ENCODE peak calls at places on chromosomes 16 and 17, in four cellular contexts. One of them, this sample, is unnamed.

GRCh38 chr17:67244621-67245072 is 349 bp downstream of the HELZ start:
- DNase-seq in neural crest cell: peak
- DNase-seq in bronchial epithelial cell: no peak
- DNase-seq in stimulated activated effector memory CD8-positive, alpha-beta T cell treated with anti-CD3 and anti-CD28 coated beads, Interleukin-12 subunit alpha, Interleukin-12 subunit beta, amount 100 ng/mL, for 72 hours: no peak
- DNase-seq in this sample: no peak

GRCh38 chr16:8958344-8958808 is 5.3 kb downstream of the USP7 start:
- DNase-seq in neural crest cell: no peak
- DNase-seq in bronchial epithelial cell: no peak
- DNase-seq in stimulated activated effector memory CD8-positive, alpha-beta T cell treated with anti-CD3 and anti-CD28 coated beads, Interleukin-12 subunit alpha, Interleukin-12 subunit beta, amount 100 ng/mL, for 72 hours: no peak
- DNase-seq in this sample: no peak

GRCh38 chr16:12081048-12081404 is 104.5 kb downstream of the SNX29 start:
- DNase-seq in neural crest cell: no peak
- DNase-seq in bronchial epithelial cell: no peak
- DNase-seq in stimulated activated effector memory CD8-positive, alpha-beta T cell treated with anti-CD3 and anti-CD28 coated beads, Interleukin-12 subunit alpha, Interleukin-12 subunit beta, amount 100 ng/mL, for 72 hours: no peak
- DNase-seq in this sample: no peak

GRCh38 chr17:7029659-7030058 is 6.2 kb upstream of the SLC16A13 start:
- DNase-seq in neural crest cell: no peak
- DNase-seq in bronchial epithelial cell: no peak
- DNase-seq in stimulated activated effector memory CD8-positive, alpha-beta T cell treated with anti-CD3 and anti-CD28 coated beads, Interleukin-12 subunit alpha, Interleukin-12 subunit beta, amount 100 ng/mL, for 72 hours: no peak
- DNase-seq in this sample: no peak

GRCh38 chr16:52729731-52730130 is 182.8 kb upstream of the TOX3 start:
- DNase-seq in neural crest cell: no peak
- DNase-seq in bronchial epithelial cell: no peak
- DNase-seq in stimulated activated effector memory CD8-positive, alpha-beta T cell treated with anti-CD3 and anti-CD28 coated beads, Interleukin-12 subunit alpha, Interleukin-12 subunit beta, amount 100 ng/mL, for 72 hours: no peak
- DNase-seq in this sample: no peak

GRCh38 chr17:78112508-78113471 is 15.8 kb downstream of the TMC6 start:
- DNase-seq in neural crest cell: peak
- DNase-seq in bronchial epithelial cell: peak
- DNase-seq in stimulated activated effector memory CD8-positive, alpha-beta T cell treated with anti-CD3 and anti-CD28 coated beads, Interleukin-12 subunit alpha, Interleukin-12 subunit beta, amount 100 ng/mL, for 72 hours: peak
- DNase-seq in this sample: peak

GRCh38 chr17:35210741-35211140 is 16.5 kb upstream of the SLC35G3 start:
- DNase-seq in neural crest cell: no peak
- DNase-seq in bronchial epithelial cell: no peak
- DNase-seq in stimulated activated effector memory CD8-positive, alpha-beta T cell treated with anti-CD3 and anti-CD28 coated beads, Interleukin-12 subunit alpha, Interleukin-12 subunit beta, amount 100 ng/mL, for 72 hours: no peak
- DNase-seq in this sample: no peak

GRCh38 chr17:51869387-51869786 is 289.1 kb downstream of the CA10 start:
- DNase-seq in neural crest cell: peak
- DNase-seq in bronchial epithelial cell: peak
- DNase-seq in stimulated activated effector memory CD8-positive, alpha-beta T cell treated with anti-CD3 and anti-CD28 coated beads, Interleukin-12 subunit alpha, Interleukin-12 subunit beta, amount 100 ng/mL, for 72 hours: no peak
- DNase-seq in this sample: no peak

GRCh38 chr16:87855852-87856715 is 13.2 kb downstream of the SLC7A5 start:
- DNase-seq in neural crest cell: no peak
- DNase-seq in bronchial epithelial cell: no peak
- DNase-seq in stimulated activated effector memory CD8-positive, alpha-beta T cell treated with anti-CD3 and anti-CD28 coated beads, Interleukin-12 subunit alpha, Interleukin-12 subunit beta, amount 100 ng/mL, for 72 hours: no peak
- DNase-seq in this sample: no peak

GRCh38 chr17:40347319-40348135 is 17.0 kb downstream of the GJD3 start:
- DNase-seq in neural crest cell: peak
- DNase-seq in bronchial epithelial cell: no peak
- DNase-seq in stimulated activated effector memory CD8-positive, alpha-beta T cell treated with anti-CD3 and anti-CD28 coated beads, Interleukin-12 subunit alpha, Interleukin-12 subunit beta, amount 100 ng/mL, for 72 hours: no peak
- DNase-seq in this sample: no peak

GRCh38 chr16:12010388-12011251 is 34.1 kb downstream of the SNX29 start:
- DNase-seq in neural crest cell: no peak
- DNase-seq in bronchial epithelial cell: no peak
- DNase-seq in stimulated activated effector memory CD8-positive, alpha-beta T cell treated with anti-CD3 and anti-CD28 coated beads, Interleukin-12 subunit alpha, Interleukin-12 subunit beta, amount 100 ng/mL, for 72 hours: no peak
- DNase-seq in this sample: no peak

GRCh38 chr16:15900901-15901465 is 12.6 kb upstream of the CEP20 start:
- DNase-seq in neural crest cell: no peak
- DNase-seq in bronchial epithelial cell: peak
- DNase-seq in stimulated activated effector memory CD8-positive, alpha-beta T cell treated with anti-CD3 and anti-CD28 coated beads, Interleukin-12 subunit alpha, Interleukin-12 subunit beta, amount 100 ng/mL, for 72 hours: no peak
- DNase-seq in this sample: no peak

GRCh38 chr16:67115649-67116048 is 5.9 kb downstream of the PHAF1 start:
- DNase-seq in neural crest cell: no peak
- DNase-seq in bronchial epithelial cell: peak
- DNase-seq in stimulated activated effector memory CD8-positive, alpha-beta T cell treated with anti-CD3 and anti-CD28 coated beads, Interleukin-12 subunit alpha, Interleukin-12 subunit beta, amount 100 ng/mL, for 72 hours: no peak
- DNase-seq in this sample: no peak

GRCh38 chr17:73471924-73472323 is 160.1 kb upstream of the CDC42EP4 start:
- DNase-seq in neural crest cell: no peak
- DNase-seq in bronchial epithelial cell: no peak
- DNase-seq in stimulated activated effector memory CD8-positive, alpha-beta T cell treated with anti-CD3 and anti-CD28 coated beads, Interleukin-12 subunit alpha, Interleukin-12 subunit beta, amount 100 ng/mL, for 72 hours: no peak
- DNase-seq in this sample: no peak